ENCODE peak calls at places on chromosomes 16 and 17, in six cellular contexts. Z, O, D, S, T and R are unnamed samples. For H3K4me1 and H3K36me3, the result is how much of the 10 kb centered on the place peaks cover.

GRCh38 chr17:75601057-75601987 is 13.7 kb downstream of the MYO15B start:
- DNase-seq in O (peak), D (peak), S (peak), Z (no peak), T (peak), R (no peak)

GRCh38 chr17:72446525-72447250 is 325.9 kb downstream of the SOX9 start:
- DNase-seq in D (no peak), O (no peak), S (peak), Z (no peak), T (no peak), R (no peak)

GRCh38 chr16:86574646-86575045 is 3.7 kb upstream of the FOXL1 start:
- DNase-seq in Z (no peak), O (no peak), T (no peak), D (no peak), S (no peak), R (no peak)

GRCh38 chr17:42803074-42803883 is 4.6 kb downstream of the CNTD1 start:
- DNase-seq in T (no peak), D (no peak), O (no peak), S (no peak), Z (no peak), R (no peak)

GRCh38 chr17:72687941-72688340 is 404.5 kb downstream of the SLC39A11 start:
- DNase-seq in D (no peak), Z (no peak), O (no peak), T (no peak), S (no peak), R (no peak)

GRCh38 chr17:17823433-17824118 is 13.2 kb downstream of the SREBF1 start:
- DNase-seq in O (peak), D (peak), T (peak), Z (peak), S (peak), R (peak)

GRCh38 chr16:53960954-53961616 is 257.1 kb downstream of the FTO start:
- DNase-seq in S (no peak), O (no peak), D (no peak), Z (no peak), T (no peak), R (no peak)

GRCh38 chr17:82351254-82351712 is 7.8 kb upstream of the TEX19 start:
- DNase-seq in Z (no peak), S (no peak), D (no peak), T (peak), O (no peak), R (no peak)

GRCh38 chr17:17500999-17501605 is 4.9 kb upstream of the RASD1 start:
- DNase-seq in O (no peak), Z (no peak), T (no peak), S (no peak), D (no peak), R (no peak)

GRCh38 chr17:57045868-57046671 is 39.0 kb upstream of the AKAP1 start:
- DNase-seq in T (peak), S (peak), O (no peak), Z (no peak), D (no peak), R (no peak)

GRCh38 chr16:86396918-86397317 is 113.4 kb upstream of the FOXF1 start:
- DNase-seq in O (no peak), S (peak), Z (peak), D (no peak), T (no peak), R (no peak)

GRCh38 chr16:660459-661183 is 7.3 kb upstream of the RHOT2 start:
- DNase-seq in D (peak), O (peak), Z (peak), S (peak), T (peak), R (no peak)

GRCh38 chr17:62587554-62587953 is 39.9 kb upstream of the MRC2 start:
- DNase-seq in Z (no peak), O (no peak), T (no peak), S (no peak), D (no peak), R (no peak)

DNA sequence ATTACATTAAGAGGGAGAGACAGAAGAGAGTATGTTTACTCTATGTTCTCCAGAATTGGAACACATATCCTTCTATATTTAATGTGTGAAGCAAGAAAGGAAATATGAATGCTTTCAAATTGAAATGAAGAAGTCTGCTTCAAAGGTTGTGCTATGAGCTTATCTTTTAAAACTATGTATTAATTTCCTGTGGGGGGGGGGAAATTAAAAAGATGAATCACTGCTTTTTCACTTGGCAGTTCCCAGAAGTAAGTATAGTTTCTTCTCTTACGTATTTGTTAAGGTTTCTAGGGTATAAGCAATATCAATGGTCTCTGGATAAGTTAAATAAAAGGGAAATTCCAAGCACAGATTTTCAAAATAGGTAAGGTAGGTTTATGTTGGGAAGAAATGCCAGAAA is 7.0 kb downstream of the TERF2 start:
- DNase-seq in T (no peak), Z (no peak), D (no peak), S (no peak), O (no peak), R (no peak)
- H3K4me1 ChIP-seq in T (under half), Z (under half), D (under half), S (under half), O (under half), R (under half)

GRCh38 chr16:3023669-3024478 is at the start of the genes HCFC1R1 and THOC6:
- DNase-seq in D (peak), S (peak), T (peak), Z (peak), O (peak), R (peak)
- TF ChIP-seq POLR2A in D (peak), S (peak), T (peak), Z (peak), O (peak), R (peak)

GRCh38 chr17:60043846-60044245 is 34.9 kb downstream of the HEATR6 start:
- DNase-seq in Z (no peak), T (no peak), D (no peak), O (no peak), S (no peak), R (no peak)

GRCh38 chr17:60047590-60047989 is 31.1 kb downstream of the HEATR6 start:
- DNase-seq in O (no peak), T (no peak), Z (no peak), D (no peak), S (no peak), R (no peak)

GRCh38 chr17:60049936-60050335 is 28.8 kb downstream of the HEATR6 start:
- DNase-seq in D (no peak), T (no peak), S (no peak), O (no peak), Z (no peak), R (no peak)

DNA sequence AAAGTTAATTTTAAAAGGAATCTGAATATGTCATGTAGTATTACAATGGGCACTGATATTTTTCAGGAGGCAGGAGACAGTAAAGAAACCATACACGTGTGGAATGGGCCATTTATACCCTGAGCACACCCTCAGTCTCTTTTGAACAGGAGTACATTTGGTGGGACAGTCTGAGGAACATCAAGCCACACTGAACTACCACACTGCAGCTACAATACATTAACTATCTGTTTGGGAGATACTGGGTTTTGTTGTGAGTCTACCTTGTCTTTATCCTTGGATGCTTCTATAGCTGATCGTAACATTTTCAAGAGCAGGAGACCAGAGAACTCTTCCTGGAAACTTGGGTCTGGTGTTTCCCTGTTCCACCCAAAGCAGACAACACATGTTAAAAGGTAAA is 31.7 kb downstream of the HEATR6 start:
- DNase-seq in O (no peak), Z (no peak), S (no peak), D (no peak), T (no peak), R (no peak)
- H3K36me3 ChIP-seq in O (under half), Z (under half), S (half or more), D (under half), T (under half), R (half or more)

DNA sequence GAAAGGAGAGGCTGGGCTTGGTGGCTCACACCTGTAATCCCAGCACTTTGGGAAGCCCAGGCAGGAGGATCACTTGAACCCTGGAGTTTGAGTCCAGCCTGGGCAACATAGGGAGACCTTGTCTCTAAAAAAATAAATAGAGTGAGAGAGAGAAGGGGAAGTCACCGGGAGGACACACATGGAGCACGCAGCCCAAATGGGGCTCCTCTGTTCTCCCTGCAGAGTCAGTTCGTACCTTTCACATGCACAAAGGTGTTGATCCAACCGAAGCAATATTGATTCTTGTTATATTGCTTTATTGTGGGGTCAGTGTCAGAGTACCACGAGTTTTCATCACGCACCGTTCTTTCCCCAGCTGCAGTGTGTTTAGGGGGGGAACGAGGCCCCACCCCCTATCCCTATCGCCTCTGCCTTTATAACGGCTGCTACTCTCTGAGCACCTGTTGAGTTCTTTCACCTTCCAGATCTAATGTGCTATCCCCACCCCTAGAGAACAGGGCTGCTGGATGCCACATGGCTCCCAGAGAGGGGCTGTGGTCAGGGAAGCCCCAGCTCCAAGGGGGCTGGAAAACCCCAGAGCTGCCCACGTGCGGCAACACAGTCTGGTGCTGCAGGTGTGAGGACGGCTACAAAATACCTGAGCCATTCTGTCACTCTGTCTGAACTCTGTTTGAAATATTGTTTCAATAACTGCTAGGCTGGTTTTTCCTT is 1.0 kb upstream of the TMEM235 start:
- DNase-seq in D (no peak), Z (no peak), S (no peak), T (no peak), O (no peak), R (no peak)
- H3K4me1 ChIP-seq in D (under half), Z (under half), S (under half), T (under half), O (under half), R (under half)